ENCODE peak calls at places on chromosomes 12 and 14, in four cellular contexts. J, W, D and B are unnamed samples.

GRCh38 chr12:52552055-52552454 is 890 bp downstream of the KRT71 start:
- DNase-seq in J (no peak), W (no peak), D (no peak), B (no peak)

GRCh38 chr12:88035907-88036289 is 6.7 kb upstream of the C12orf50 start:
- DNase-seq in J (no peak), W (no peak), D (no peak), B (no peak)

GRCh38 chr12:54603173-54603814 is 14.8 kb upstream of the PPP1R1A start:
- DNase-seq in J (peak), W (peak), D (peak), B (peak)

GRCh38 chr14:63852271-63852816 is 460 bp upstream of the SYNE2 start:
- DNase-seq in J (peak), W (peak), D (no peak), B (no peak)

GRCh38 chr14:22657861-22658260 is 13.7 kb upstream of the OR6J1 start:
- DNase-seq in J (peak), W (peak), D (no peak), B (peak)

GRCh38 chr14:22493753-22494152 is 95.3 kb downstream of the DAD1 start:
- DNase-seq in J (no peak), W (no peak), D (no peak), B (no peak)

GRCh38 chr14:37721976-37722659 is 126.7 kb downstream of the TTC6 start:
- DNase-seq in J (no peak), W (peak), D (no peak), B (no peak)

GRCh38 chr12:91958816-91959215 is 186.8 kb downstream of the BTG1 start:
- DNase-seq in J (peak), W (peak), D (no peak), B (no peak)

GRCh38 chr12:24853588-24853987 is 95.3 kb downstream of the BCAT1 start:
- DNase-seq in J (peak), W (peak), D (no peak), B (no peak)

GRCh38 chr12:57568838-57569237 is 19.0 kb downstream of the KIF5A start:
- DNase-seq in J (no peak), W (no peak), D (no peak), B (no peak)

GRCh38 chr12:94047781-94048567 is 100.4 kb upstream of the PLXNC1 start:
- DNase-seq in J (no peak), W (no peak), D (no peak), B (no peak)

GRCh38 chr14:72420749-72421452 is 473.0 kb downstream of the DPF3 start:
- DNase-seq in J (peak), W (peak), D (peak), B (peak)

GRCh38 chr12:120261951-120262851 is 3.3 kb downstream of the PXN start:
- DNase-seq in J (no peak), W (no peak), D (peak), B (no peak)

GRCh38 chr12:14901228-14901562 is 15.5 kb upstream of the MGP start:
- DNase-seq in J (no peak), W (no peak), D (peak), B (peak)

GRCh38 chr12:575129-575502 is 88.1 kb downstream of the NINJ2 start:
- DNase-seq in J (no peak), W (no peak), D (no peak), B (no peak)

GRCh38 chr12:132327351-132328171 is 1.8 kb downstream of the GALNT9 start:
- DNase-seq in J (peak), W (peak), D (no peak), B (no peak)

GRCh38 chr12:103782399-103782798 is 58.6 kb downstream of the NT5DC3 start:
- DNase-seq in J (no peak), W (no peak), D (no peak), B (no peak)

GRCh38 chr12:115657081-115658013 is 620.1 kb downstream of the MED13L start:
- DNase-seq in J (no peak), W (no peak), D (no peak), B (no peak)

GRCh38 chr12:1915082-1915968 is 3.1 kb downstream of the CACNA2D4 start:
- DNase-seq in J (no peak), W (no peak), D (peak), B (no peak)

GRCh38 chr12:10385181-10385613 is 4.6 kb downstream of the KLRK1 start:
- DNase-seq in J (peak), W (peak), D (no peak), B (no peak)

GRCh38 chr12:2172486-2173214 is 119.9 kb downstream of the CACNA1C start:
- DNase-seq in J (no peak), W (no peak), D (no peak), B (no peak)

GRCh38 chr12:22765731-22766130 is 140.8 kb downstream of the ETNK1 start:
- DNase-seq in J (no peak), W (no peak), D (no peak), B (peak)

GRCh38 chr12:12975322-12976077 is 23.5 kb upstream of the GPRC5D start:
- DNase-seq in J (peak), W (peak), D (peak), B (peak)

GRCh38 chr12:98465505-98465904 is 49.9 kb upstream of the TMPO start:
- DNase-seq in J (no peak), W (no peak), D (no peak), B (no peak)

GRCh38 chr14:61380984-61381383 is 59.6 kb downstream of the PRKCH start:
- DNase-seq in J (no peak), W (no peak), D (no peak), B (no peak)

GRCh38 chr12:82953397-82953796 is 266.7 kb downstream of the TMTC2 start:
- DNase-seq in J (no peak), W (no peak), D (no peak), B (no peak)

GRCh38 chr14:96253140-96253539 is 2.9 kb upstream of the BDKRB1 start:
- DNase-seq in J (peak), W (peak), D (peak), B (no peak)

GRCh38 chr12:69933115-69933552 is 108.1 kb downstream of the MYRFL start:
- DNase-seq in J (no peak), W (no peak), D (peak), B (peak)

GRCh38 chr14:81452341-81452740 is 52.2 kb upstream of the STON2 start:
- DNase-seq in J (no peak), W (no peak), D (no peak), B (no peak)

GRCh38 chr12:3187846-3188755 is 110.9 kb downstream of the TSPAN9 start:
- DNase-seq in J (no peak), W (no peak), D (no peak), B (no peak)

GRCh38 chr14:95895720-95896119 is 19.1 kb downstream of the TUNAR start:
- DNase-seq in J (no peak), W (no peak), D (peak), B (peak)

GRCh38 chr12:49667319-49668090 is 39.7 kb downstream of the FMNL3 start:
- DNase-seq in J (peak), W (peak), D (no peak), B (no peak)
- H3K9ac ChIP-seq in J (no peak), W (no peak), D (no peak), B (no peak)

GRCh38 chr12:121451931-121452330 is 52.0 kb downstream of the RNF34 start:
- DNase-seq in J (no peak), W (no peak), D (no peak), B (no peak)
- H3K4me3 ChIP-seq in J (peak), W (no peak), D (no peak), B (no peak)

DNA sequence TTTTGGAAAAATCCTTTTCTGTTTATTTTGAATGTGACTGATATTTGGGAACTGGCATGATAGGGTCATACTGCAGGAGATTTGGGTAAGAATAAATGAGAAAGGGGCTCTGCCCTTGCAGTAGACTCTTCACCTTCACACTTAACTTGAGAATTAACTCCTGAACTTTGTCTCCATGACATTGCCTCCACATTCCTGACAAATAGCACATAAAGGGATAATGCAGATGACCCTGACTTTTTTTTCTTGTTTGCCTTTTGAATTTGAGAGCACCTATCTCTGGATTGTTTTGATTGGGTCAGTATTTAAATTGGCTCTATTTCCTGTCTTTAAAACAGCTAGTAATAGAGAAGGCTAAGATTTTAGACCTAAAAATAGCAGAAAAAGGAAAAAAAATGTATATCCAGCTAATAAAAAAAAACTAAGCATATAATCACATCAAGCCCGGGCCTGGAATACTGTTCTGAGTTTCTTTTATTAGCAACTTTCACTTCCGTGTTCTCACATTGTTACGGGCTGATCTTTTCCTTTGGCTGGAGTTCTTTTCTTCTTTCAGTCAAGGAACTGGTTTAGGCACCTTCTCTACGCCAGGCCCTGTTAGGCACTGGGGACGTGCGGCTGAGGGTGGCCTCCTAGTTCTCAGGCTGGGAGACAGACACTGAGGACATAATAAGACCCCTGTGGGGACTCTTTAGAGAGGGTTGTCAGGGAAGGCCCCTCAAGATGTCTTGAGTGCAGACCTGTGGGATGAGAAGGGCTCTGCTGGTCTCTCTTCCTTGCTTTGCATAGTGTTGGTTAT is 53.1 kb upstream of the GNPNAT1 start:
- DNase-seq in J (no peak), W (no peak), D (peak), B (peak)
- H3K9ac ChIP-seq in J (peak), W (no peak), D (no peak), B (no peak)

DNA sequence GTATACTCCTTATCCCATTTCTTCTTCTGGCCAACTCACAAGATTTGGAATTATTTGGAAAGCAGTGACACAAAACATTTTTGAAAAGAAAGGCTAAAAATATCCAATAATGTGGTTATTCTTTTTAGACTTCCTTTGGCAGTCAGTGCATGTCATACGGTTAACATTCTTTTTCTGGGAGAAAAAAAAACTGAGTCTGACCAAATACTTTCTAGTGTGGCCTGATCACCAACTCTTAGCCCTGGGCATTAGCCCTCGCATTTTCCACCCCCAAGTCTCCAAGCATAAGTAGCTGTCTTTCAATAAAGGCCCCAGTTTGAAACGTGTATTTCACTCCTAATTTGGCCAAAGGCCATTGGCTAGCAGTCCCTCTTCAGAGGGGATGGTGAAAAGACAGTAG is 5.9 kb downstream of the RASSF3 start:
- DNase-seq in J (peak), W (peak), D (peak), B (no peak)
- H3K4me3 ChIP-seq in J (no peak), W (no peak), D (no peak), B (no peak)

DNA sequence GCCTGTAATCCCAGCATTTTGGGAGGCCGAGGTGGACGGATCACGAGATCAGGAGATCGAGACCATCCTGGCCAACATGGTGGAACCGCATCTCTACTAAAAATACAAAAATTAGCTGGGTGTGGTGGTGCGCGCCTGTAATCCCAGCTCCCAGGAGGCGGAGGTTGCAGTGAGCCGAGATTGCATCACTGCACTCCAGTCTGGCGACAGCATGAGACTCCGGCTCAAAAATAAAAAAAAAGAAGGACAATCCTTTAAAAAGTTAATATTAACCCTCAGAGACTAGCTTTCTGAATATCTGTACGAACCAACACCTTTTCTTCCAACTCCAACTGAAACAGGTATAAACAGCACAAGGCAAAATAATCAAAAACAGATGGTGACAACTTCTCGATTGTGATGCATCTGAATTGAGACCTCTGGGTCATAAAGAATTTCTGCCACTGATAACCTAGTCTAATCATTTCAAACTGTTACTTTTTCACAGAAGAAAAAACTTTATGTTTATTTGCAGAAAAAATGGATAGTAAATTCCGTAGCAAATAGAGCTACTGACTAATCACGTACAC is 27.8 kb downstream of the CLIP1 start:
- DNase-seq in J (no peak), W (no peak), D (no peak), B (no peak)
- H3K9ac ChIP-seq in J (no peak), W (no peak), D (no peak), B (no peak)

DNA sequence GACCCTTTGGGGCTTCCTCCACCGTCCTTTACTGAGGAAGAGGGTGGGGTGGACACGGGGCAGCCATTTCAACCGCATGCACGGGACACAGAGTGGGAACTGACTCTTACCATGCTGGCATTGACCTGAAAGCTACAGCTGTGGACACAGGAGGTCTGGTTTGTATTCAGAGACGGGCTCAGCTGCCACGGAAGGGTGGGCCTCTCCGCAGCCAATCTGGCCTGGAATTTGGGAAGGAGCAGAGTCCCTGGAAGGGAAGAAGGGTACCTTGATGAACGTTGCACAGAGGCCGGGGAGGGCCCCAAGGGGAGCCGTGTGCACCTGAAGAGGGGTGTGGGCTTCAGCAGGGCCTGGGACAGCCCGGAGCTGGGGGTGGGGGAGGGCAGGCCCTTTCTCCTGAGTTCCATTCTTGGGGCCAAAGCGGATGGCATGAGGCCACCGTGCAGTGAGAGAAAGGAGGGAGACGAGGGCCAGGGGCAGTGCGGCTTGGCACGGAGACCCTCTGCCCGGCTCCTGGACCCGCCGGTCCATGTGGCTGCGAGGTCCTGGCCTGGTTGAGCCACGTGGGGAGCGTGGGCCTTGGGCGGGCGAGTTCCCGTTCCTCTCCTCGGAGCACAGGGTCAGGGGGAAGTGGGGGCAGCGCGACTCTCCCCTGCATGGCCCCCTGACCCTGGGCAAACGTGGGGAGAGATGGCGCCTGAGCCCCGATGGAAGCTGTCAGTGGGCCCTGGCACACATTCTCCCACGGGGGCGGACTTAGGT is 14.6 kb downstream of the TNFAIP2 start:
- DNase-seq in J (no peak), W (no peak), D (no peak), B (no peak)
- H3K4me3 ChIP-seq in J (no peak), W (no peak), D (no peak), B (no peak)